ENCODE peak calls at places on chromosome 1, in nine cellular contexts. One of them, this sample, is unnamed. For H3K9me3, the result is how much of the 10 kb centered on the place peaks cover.

GRCh38 chr1:199490804-199491527 is 536.5 kb upstream of the NR5A2 start:
- DNase-seq in aorta: no peak
- DNase-seq in colonic mucosa: no peak
- DNase-seq in breast epithelium: no peak
- DNase-seq in cardiac muscle cell: no peak
- DNase-seq in IMR-90: peak
- DNase-seq in hepatocyte: no peak
- DNase-seq in Panc1: no peak
- DNase-seq in esophagus muscularis mucosa: no peak
- DNase-seq in this sample: peak

GRCh38 chr1:7561331-7561921 is 209.7 kb upstream of the VAMP3 start:
- DNase-seq in IMR-90: peak
- DNase-seq in Panc1: no peak
- DNase-seq in cardiac muscle cell: peak
- DNase-seq in aorta: no peak
- DNase-seq in breast epithelium: no peak
- DNase-seq in hepatocyte: no peak
- DNase-seq in colonic mucosa: no peak
- DNase-seq in esophagus muscularis mucosa: no peak
- DNase-seq in this sample: no peak

GRCh38 chr1:64343105-64343960 is 126.6 kb upstream of the CACHD1 start:
- DNase-seq in hepatocyte: peak
- DNase-seq in breast epithelium: peak
- DNase-seq in aorta: no peak
- DNase-seq in colonic mucosa: no peak
- DNase-seq in esophagus muscularis mucosa: no peak
- DNase-seq in Panc1: peak
- DNase-seq in cardiac muscle cell: no peak
- DNase-seq in IMR-90: peak
- DNase-seq in this sample: peak

GRCh38 chr1:10495942-10496341 is 21.2 kb downstream of the PEX14 start:
- DNase-seq in colonic mucosa: no peak
- DNase-seq in Panc1: no peak
- DNase-seq in esophagus muscularis mucosa: no peak
- DNase-seq in aorta: no peak
- DNase-seq in IMR-90: no peak
- DNase-seq in breast epithelium: peak
- DNase-seq in cardiac muscle cell: no peak
- DNase-seq in hepatocyte: no peak
- DNase-seq in this sample: no peak

GRCh38 chr1:163897401-163898169 is 575.8 kb downstream of the NUF2 start:
- DNase-seq in colonic mucosa: peak
- DNase-seq in hepatocyte: no peak
- DNase-seq in breast epithelium: no peak
- DNase-seq in esophagus muscularis mucosa: no peak
- DNase-seq in cardiac muscle cell: no peak
- DNase-seq in Panc1: no peak
- DNase-seq in aorta: peak
- DNase-seq in IMR-90: peak
- DNase-seq in this sample: no peak

GRCh38 chr1:53572061-53572801 is 113.0 kb downstream of the DMRTB1 start:
- DNase-seq in hepatocyte: peak
- DNase-seq in breast epithelium: peak
- DNase-seq in esophagus muscularis mucosa: no peak
- DNase-seq in cardiac muscle cell: peak
- DNase-seq in aorta: peak
- DNase-seq in Panc1: peak
- DNase-seq in colonic mucosa: no peak
- DNase-seq in IMR-90: peak
- DNase-seq in this sample: peak

GRCh38 chr1:217681806-217682205 is 50.7 kb downstream of the SPATA17 start:
- DNase-seq in IMR-90: no peak
- DNase-seq in Panc1: no peak
- DNase-seq in cardiac muscle cell: no peak
- DNase-seq in hepatocyte: no peak
- DNase-seq in colonic mucosa: no peak
- DNase-seq in aorta: no peak
- DNase-seq in breast epithelium: no peak
- DNase-seq in esophagus muscularis mucosa: no peak
- DNase-seq in this sample: no peak

GRCh38 chr1:227604446-227604845 is 41.1 kb downstream of the ZNF678 start:
- DNase-seq in colonic mucosa: no peak
- DNase-seq in hepatocyte: no peak
- DNase-seq in esophagus muscularis mucosa: no peak
- DNase-seq in cardiac muscle cell: no peak
- DNase-seq in aorta: no peak
- DNase-seq in breast epithelium: no peak
- DNase-seq in Panc1: no peak
- DNase-seq in IMR-90: no peak
- DNase-seq in this sample: no peak

GRCh38 chr1:227125929-227126545 is 185.9 kb downstream of the COQ8A start:
- DNase-seq in colonic mucosa: no peak
- DNase-seq in cardiac muscle cell: no peak
- DNase-seq in Panc1: no peak
- DNase-seq in aorta: no peak
- DNase-seq in hepatocyte: no peak
- DNase-seq in esophagus muscularis mucosa: no peak
- DNase-seq in IMR-90: no peak
- DNase-seq in breast epithelium: no peak
- DNase-seq in this sample: no peak

GRCh38 chr1:159960721-159961381 is 6.8 kb upstream of the SLAMF9 start:
- DNase-seq in esophagus muscularis mucosa: no peak
- DNase-seq in colonic mucosa: peak
- DNase-seq in breast epithelium: no peak
- DNase-seq in IMR-90: peak
- DNase-seq in cardiac muscle cell: no peak
- DNase-seq in Panc1: no peak
- DNase-seq in aorta: peak
- DNase-seq in hepatocyte: peak
- DNase-seq in this sample: no peak

GRCh38 chr1:185632659-185633428 is 101.3 kb upstream of the HMCN1 start:
- DNase-seq in colonic mucosa: no peak
- DNase-seq in Panc1: no peak
- DNase-seq in IMR-90: peak
- DNase-seq in cardiac muscle cell: no peak
- DNase-seq in hepatocyte: no peak
- DNase-seq in breast epithelium: peak
- DNase-seq in esophagus muscularis mucosa: no peak
- DNase-seq in aorta: no peak
- DNase-seq in this sample: no peak

GRCh38 chr1:245096330-245097066 is 58.3 kb upstream of the KIF26B start:
- DNase-seq in cardiac muscle cell: no peak
- DNase-seq in aorta: no peak
- DNase-seq in colonic mucosa: no peak
- DNase-seq in hepatocyte: no peak
- DNase-seq in breast epithelium: no peak
- DNase-seq in Panc1: no peak
- DNase-seq in esophagus muscularis mucosa: no peak
- DNase-seq in IMR-90: no peak
- DNase-seq in this sample: no peak

GRCh38 chr1:1683104-1683905 is 9.3 kb downstream of the SLC35E2B start:
- DNase-seq in breast epithelium: no peak
- DNase-seq in colonic mucosa: no peak
- DNase-seq in cardiac muscle cell: no peak
- DNase-seq in esophagus muscularis mucosa: no peak
- DNase-seq in IMR-90: no peak
- DNase-seq in Panc1: no peak
- DNase-seq in aorta: peak
- DNase-seq in hepatocyte: peak
- DNase-seq in this sample: no peak
- H3K9me3 ChIP-seq in breast epithelium: under half
- H3K9me3 ChIP-seq in colonic mucosa: under half
- H3K9me3 ChIP-seq in cardiac muscle cell: under half
- H3K9me3 ChIP-seq in esophagus muscularis mucosa: under half
- H3K9me3 ChIP-seq in IMR-90: under half
- H3K9me3 ChIP-seq in Panc1: under half
- H3K9me3 ChIP-seq in aorta: under half
- H3K9me3 ChIP-seq in hepatocyte: under half
- H3K9me3 ChIP-seq in this sample: under half

GRCh38 chr1:154192476-154192875 is 576 bp upstream of the TPM3 start:
- DNase-seq in hepatocyte: no peak
- DNase-seq in aorta: no peak
- DNase-seq in Panc1: no peak
- DNase-seq in esophagus muscularis mucosa: no peak
- DNase-seq in colonic mucosa: no peak
- DNase-seq in IMR-90: no peak
- DNase-seq in cardiac muscle cell: no peak
- DNase-seq in breast epithelium: no peak
- DNase-seq in this sample: no peak
- H3K4me3 ChIP-seq in hepatocyte: no peak
- H3K4me3 ChIP-seq in aorta: no peak
- H3K4me3 ChIP-seq in Panc1: no peak
- H3K4me3 ChIP-seq in esophagus muscularis mucosa: no peak
- H3K4me3 ChIP-seq in colonic mucosa: no peak
- H3K4me3 ChIP-seq in IMR-90: no peak
- H3K4me3 ChIP-seq in cardiac muscle cell: no peak
- H3K4me3 ChIP-seq in breast epithelium: no peak
- H3K4me3 ChIP-seq in this sample: no peak

GRCh38 chr1:201603613-201604232 is 64.8 kb downstream of the NAV1 start:
- DNase-seq in colonic mucosa: no peak
- DNase-seq in esophagus muscularis mucosa: no peak
- DNase-seq in aorta: no peak
- DNase-seq in IMR-90: peak
- DNase-seq in hepatocyte: no peak
- DNase-seq in cardiac muscle cell: no peak
- DNase-seq in Panc1: peak
- DNase-seq in breast epithelium: no peak
- DNase-seq in this sample: peak
- H3K27ac ChIP-seq in colonic mucosa: no peak
- H3K27ac ChIP-seq in esophagus muscularis mucosa: no peak
- H3K27ac ChIP-seq in aorta: no peak
- H3K27ac ChIP-seq in IMR-90: peak
- H3K27ac ChIP-seq in hepatocyte: peak
- H3K27ac ChIP-seq in cardiac muscle cell: no peak
- H3K27ac ChIP-seq in Panc1: no peak
- H3K27ac ChIP-seq in breast epithelium: no peak
- H3K27ac ChIP-seq in this sample: peak

GRCh38 chr1:82279241-82279640 is 478.5 kb downstream of the ADGRL2 start:
- DNase-seq in colonic mucosa: no peak
- DNase-seq in cardiac muscle cell: no peak
- DNase-seq in IMR-90: no peak
- DNase-seq in esophagus muscularis mucosa: no peak
- DNase-seq in Panc1: no peak
- DNase-seq in aorta: no peak
- DNase-seq in breast epithelium: no peak
- DNase-seq in hepatocyte: no peak
- DNase-seq in this sample: no peak
- H3K9me3 ChIP-seq in colonic mucosa: under half
- H3K9me3 ChIP-seq in cardiac muscle cell: under half
- H3K9me3 ChIP-seq in IMR-90: under half
- H3K9me3 ChIP-seq in esophagus muscularis mucosa: under half
- H3K9me3 ChIP-seq in Panc1: under half
- H3K9me3 ChIP-seq in aorta: under half
- H3K9me3 ChIP-seq in breast epithelium: under half
- H3K9me3 ChIP-seq in hepatocyte: under half
- H3K9me3 ChIP-seq in this sample: under half

DNA sequence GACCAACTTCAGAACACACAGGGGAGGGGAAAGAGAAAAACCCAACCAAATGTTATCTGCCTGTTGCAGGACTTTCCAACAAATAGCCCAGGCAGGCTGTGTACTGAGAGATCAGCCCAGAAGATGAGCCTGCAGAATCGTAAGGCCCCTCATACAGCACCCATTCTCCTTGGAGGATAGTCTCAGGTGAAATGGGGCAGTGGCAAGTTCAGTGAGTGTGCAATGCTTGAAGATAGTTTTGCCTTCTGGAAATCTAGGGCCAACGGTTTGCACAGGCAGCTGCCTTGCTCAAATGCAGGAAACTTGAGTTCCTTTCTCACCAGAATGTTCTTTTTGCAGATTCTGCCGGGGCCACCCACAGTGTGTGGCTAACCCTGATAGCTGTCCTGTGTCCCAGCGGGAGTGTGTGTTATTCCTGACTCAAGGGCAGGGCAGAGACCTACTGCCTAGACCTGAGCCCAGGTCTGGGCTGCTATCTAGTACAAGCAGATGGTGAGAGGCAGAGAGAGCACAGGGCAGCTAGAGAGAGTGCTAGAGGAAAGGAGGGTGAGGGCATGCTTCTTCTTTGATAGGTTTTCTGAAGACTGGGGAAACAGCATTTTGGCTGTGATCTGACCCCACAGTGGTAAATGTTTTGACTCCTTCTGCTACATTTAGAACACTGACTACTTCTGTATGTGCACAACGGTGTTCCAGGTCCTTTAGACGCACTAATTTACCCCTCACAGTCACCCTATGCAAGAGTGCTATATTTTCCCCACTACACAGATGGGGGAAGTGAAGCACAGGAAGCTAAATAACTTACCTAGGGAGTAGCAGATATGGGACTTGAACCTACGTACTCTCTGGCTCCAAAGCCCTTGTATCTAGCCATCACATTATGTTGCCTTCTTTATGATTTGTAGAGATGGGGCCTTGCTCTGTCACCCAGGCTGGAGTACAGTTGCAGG is 49.0 kb downstream of the GADD45A start:
- DNase-seq in IMR-90: no peak
- DNase-seq in cardiac muscle cell: no peak
- DNase-seq in Panc1: no peak
- DNase-seq in aorta: no peak
- DNase-seq in breast epithelium: no peak
- DNase-seq in esophagus muscularis mucosa: no peak
- DNase-seq in colonic mucosa: no peak
- DNase-seq in hepatocyte: no peak
- DNase-seq in this sample: peak
- H3K4me3 ChIP-seq in IMR-90: no peak
- H3K4me3 ChIP-seq in cardiac muscle cell: no peak
- H3K4me3 ChIP-seq in Panc1: no peak
- H3K4me3 ChIP-seq in aorta: no peak
- H3K4me3 ChIP-seq in breast epithelium: no peak
- H3K4me3 ChIP-seq in esophagus muscularis mucosa: no peak
- H3K4me3 ChIP-seq in colonic mucosa: no peak
- H3K4me3 ChIP-seq in hepatocyte: no peak
- H3K4me3 ChIP-seq in this sample: no peak

This sample was measured in SJCRH30.